ENCODE peak calls at places on chromosomes 12 and 14, in four cellular contexts. One of them, this sample, is unnamed.

GRCh38 chr12:92745874-92746553 is 43.2 kb downstream of the PLEKHG7 start:
- DNase-seq in foreskin fibroblast: peak
- DNase-seq in PC-3: peak
- DNase-seq in dorsolateral prefrontal cortex: peak
- DNase-seq in this sample: peak

GRCh38 chr14:29339491-29339890 is 572.9 kb downstream of the FOXG1 start:
- DNase-seq in PC-3: peak
- DNase-seq in foreskin fibroblast: peak
- DNase-seq in dorsolateral prefrontal cortex: no peak
- DNase-seq in this sample: no peak

GRCh38 chr14:72680853-72681640 is 212.9 kb downstream of the DPF3 start:
- DNase-seq in foreskin fibroblast: no peak
- DNase-seq in PC-3: peak
- DNase-seq in dorsolateral prefrontal cortex: no peak
- DNase-seq in this sample: no peak

GRCh38 chr12:85489194-85489593 is 209.2 kb downstream of the ALX1 start:
- DNase-seq in foreskin fibroblast: no peak
- DNase-seq in dorsolateral prefrontal cortex: no peak
- DNase-seq in PC-3: peak
- DNase-seq in this sample: no peak

GRCh38 chr14:64053694-64054669 is 201.2 kb downstream of the SYNE2 start:
- DNase-seq in PC-3: peak
- DNase-seq in foreskin fibroblast: no peak
- DNase-seq in dorsolateral prefrontal cortex: no peak
- DNase-seq in this sample: no peak

GRCh38 chr12:58503731-58504520 is 416.4 kb downstream of the LRIG3 start:
- DNase-seq in foreskin fibroblast: peak
- DNase-seq in dorsolateral prefrontal cortex: no peak
- DNase-seq in PC-3: no peak
- DNase-seq in this sample: no peak

GRCh38 chr12:100472325-100472724 is 1.3 kb upstream of the NR1H4 start:
- DNase-seq in dorsolateral prefrontal cortex: no peak
- DNase-seq in PC-3: no peak
- DNase-seq in foreskin fibroblast: no peak
- DNase-seq in this sample: no peak

GRCh38 chr14:37590096-37590809 is 4.8 kb downstream of the FOXA1 start:
- DNase-seq in dorsolateral prefrontal cortex: no peak
- DNase-seq in PC-3: peak
- DNase-seq in foreskin fibroblast: no peak
- DNase-seq in this sample: no peak

GRCh38 chr12:74449872-74450271 is 87.8 kb upstream of the ATXN7L3B start:
- DNase-seq in PC-3: peak
- DNase-seq in foreskin fibroblast: no peak
- DNase-seq in dorsolateral prefrontal cortex: no peak
- DNase-seq in this sample: peak

GRCh38 chr12:110849748-110850403 is 3.1 kb downstream of the CCDC63 start:
- DNase-seq in PC-3: no peak
- DNase-seq in dorsolateral prefrontal cortex: no peak
- DNase-seq in foreskin fibroblast: no peak
- DNase-seq in this sample: no peak

GRCh38 chr12:44000309-44000952 is 164.6 kb downstream of the TMEM117 start:
- DNase-seq in dorsolateral prefrontal cortex: no peak
- DNase-seq in foreskin fibroblast: peak
- DNase-seq in PC-3: peak
- DNase-seq in this sample: no peak

GRCh38 chr14:100305446-100306255 is 593 bp downstream of the SLC25A29 start:
- DNase-seq in PC-3: peak
- DNase-seq in dorsolateral prefrontal cortex: no peak
- DNase-seq in foreskin fibroblast: no peak
- DNase-seq in this sample: no peak

GRCh38 chr14:54756656-54757392 is 145.8 kb downstream of the GCH1 start:
- DNase-seq in foreskin fibroblast: no peak
- DNase-seq in PC-3: no peak
- DNase-seq in dorsolateral prefrontal cortex: no peak
- DNase-seq in this sample: no peak

GRCh38 chr14:92744198-92744597 is 4.2 kb downstream of the LGMN start:
- DNase-seq in PC-3: no peak
- DNase-seq in dorsolateral prefrontal cortex: no peak
- DNase-seq in foreskin fibroblast: no peak
- DNase-seq in this sample: no peak

GRCh38 chr12:132218915-132219314 is 74.7 kb downstream of the NOC4L start:
- DNase-seq in foreskin fibroblast: no peak
- DNase-seq in dorsolateral prefrontal cortex: no peak
- DNase-seq in PC-3: peak
- DNase-seq in this sample: no peak

GRCh38 chr14:69316449-69317391 is 56.8 kb downstream of the GALNT16 start:
- DNase-seq in foreskin fibroblast: peak
- DNase-seq in dorsolateral prefrontal cortex: no peak
- DNase-seq in PC-3: peak
- DNase-seq in this sample: peak

GRCh38 chr12:67096533-67097318 is 172.4 kb upstream of the CAND1 start:
- DNase-seq in dorsolateral prefrontal cortex: no peak
- DNase-seq in PC-3: peak
- DNase-seq in foreskin fibroblast: peak
- DNase-seq in this sample: no peak

GRCh38 chr14:77498984-77499527 is 440 bp upstream of the ISM2 start:
- DNase-seq in PC-3: no peak
- DNase-seq in dorsolateral prefrontal cortex: no peak
- DNase-seq in foreskin fibroblast: no peak
- DNase-seq in this sample: no peak

GRCh38 chr12:109716512-109717389 is 3.1 kb downstream of the FAM222A start:
- DNase-seq in foreskin fibroblast: peak
- DNase-seq in PC-3: no peak
- DNase-seq in dorsolateral prefrontal cortex: peak
- DNase-seq in this sample: no peak

GRCh38 chr12:122996188-122996601 is 15.7 kb downstream of the ARL6IP4 start:
- DNase-seq in PC-3: no peak
- DNase-seq in foreskin fibroblast: no peak
- DNase-seq in dorsolateral prefrontal cortex: no peak
- DNase-seq in this sample: no peak

GRCh38 chr12:108117163-108117849 is 11.8 kb upstream of the WSCD2 start:
- DNase-seq in foreskin fibroblast: no peak
- DNase-seq in dorsolateral prefrontal cortex: no peak
- DNase-seq in PC-3: no peak
- DNase-seq in this sample: no peak

GRCh38 chr14:30180219-30180618 is 252.6 kb upstream of the PRKD1 start:
- DNase-seq in foreskin fibroblast: peak
- DNase-seq in dorsolateral prefrontal cortex: no peak
- DNase-seq in PC-3: no peak
- DNase-seq in this sample: no peak

GRCh38 chr12:80154261-80154660 is 54.9 kb downstream of the OTOGL start:
- DNase-seq in dorsolateral prefrontal cortex: no peak
- DNase-seq in foreskin fibroblast: no peak
- DNase-seq in PC-3: peak
- DNase-seq in this sample: no peak

GRCh38 chr14:81447018-81447770 is 47.1 kb upstream of the STON2 start:
- DNase-seq in foreskin fibroblast: no peak
- DNase-seq in PC-3: no peak
- DNase-seq in dorsolateral prefrontal cortex: no peak
- DNase-seq in this sample: no peak

GRCh38 chr14:35355981-35356839 is 48.3 kb downstream of the NFKBIA start:
- DNase-seq in PC-3: peak
- DNase-seq in foreskin fibroblast: no peak
- DNase-seq in dorsolateral prefrontal cortex: no peak
- DNase-seq in this sample: no peak

GRCh38 chr12:122362758-122363157 is 59.7 kb downstream of the CLIP1 start:
- DNase-seq in dorsolateral prefrontal cortex: no peak
- DNase-seq in foreskin fibroblast: no peak
- DNase-seq in PC-3: no peak
- DNase-seq in this sample: no peak

GRCh38 chr12:53123578-53124351 is 20.5 kb downstream of the SOAT2 start:
- DNase-seq in foreskin fibroblast: peak
- DNase-seq in dorsolateral prefrontal cortex: no peak
- DNase-seq in PC-3: peak
- DNase-seq in this sample: no peak

GRCh38 chr14:68574461-68574860 is 218.4 kb downstream of the ZFP36L1 start:
- DNase-seq in PC-3: no peak
- DNase-seq in foreskin fibroblast: no peak
- DNase-seq in dorsolateral prefrontal cortex: no peak
- DNase-seq in this sample: no peak

GRCh38 chr12:1974812-1975211 is 29.4 kb downstream of the DCP1B start:
- DNase-seq in PC-3: no peak
- DNase-seq in foreskin fibroblast: no peak
- DNase-seq in dorsolateral prefrontal cortex: no peak
- DNase-seq in this sample: no peak

GRCh38 chr14:26394114-26394855 is 203.5 kb downstream of the NOVA1 start:
- DNase-seq in dorsolateral prefrontal cortex: no peak
- DNase-seq in foreskin fibroblast: peak
- DNase-seq in PC-3: peak
- DNase-seq in this sample: no peak

GRCh38 chr12:48092606-48093005 is 13.3 kb downstream of the SENP1 start:
- DNase-seq in dorsolateral prefrontal cortex: no peak
- DNase-seq in foreskin fibroblast: no peak
- DNase-seq in PC-3: no peak
- DNase-seq in this sample: peak

GRCh38 chr12:122452701-122453285 is 30.3 kb upstream of the CLIP1 start:
- DNase-seq in foreskin fibroblast: no peak
- DNase-seq in PC-3: no peak
- DNase-seq in dorsolateral prefrontal cortex: no peak
- DNase-seq in this sample: no peak

GRCh38 chr12:114399664-114400211 is 6.2 kb downstream of the TBX5 start:
- DNase-seq in foreskin fibroblast: peak
- DNase-seq in PC-3: no peak
- DNase-seq in dorsolateral prefrontal cortex: no peak
- DNase-seq in this sample: no peak

DNA sequence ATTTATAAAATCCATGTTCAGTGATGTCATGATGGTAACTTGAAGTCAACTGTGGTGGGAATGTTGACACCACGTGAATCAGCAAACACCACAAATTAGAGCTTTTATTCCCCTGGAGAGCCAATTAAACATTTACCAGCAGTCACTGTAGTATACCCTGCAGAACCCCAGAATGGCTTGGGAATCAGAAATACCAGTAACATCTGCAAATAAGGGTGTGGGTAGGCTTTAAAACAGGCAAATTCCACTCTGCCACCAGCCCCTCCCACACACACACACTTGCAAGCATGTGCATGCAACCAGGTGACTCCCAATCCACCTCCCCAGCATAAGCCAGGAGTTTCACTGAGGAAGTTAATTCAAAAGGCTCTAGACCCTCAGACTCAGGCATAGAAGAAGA is 63.6 kb upstream of the TMEM263 start:
- DNase-seq in PC-3: peak
- DNase-seq in foreskin fibroblast: no peak
- DNase-seq in dorsolateral prefrontal cortex: no peak
- DNase-seq in this sample: no peak
- H3K4me3 ChIP-seq in PC-3: no peak
- H3K4me3 ChIP-seq in foreskin fibroblast: no peak
- H3K4me3 ChIP-seq in dorsolateral prefrontal cortex: no peak
- H3K4me3 ChIP-seq in this sample: no peak

GRCh38 chr12:389138-390096 is at the start of gene KDM5A:
- DNase-seq in dorsolateral prefrontal cortex: peak
- DNase-seq in PC-3: peak
- DNase-seq in foreskin fibroblast: peak
- DNase-seq in this sample: peak
- TF ChIP-seq CTCF in dorsolateral prefrontal cortex: peak
- TF ChIP-seq CTCF in PC-3: no peak
- TF ChIP-seq CTCF in foreskin fibroblast: no peak
- TF ChIP-seq CTCF in this sample: no peak

GRCh38 chr14:105092124-105092911 is 27.1 kb upstream of the GPR132 start:
- DNase-seq in PC-3: peak
- DNase-seq in dorsolateral prefrontal cortex: no peak
- DNase-seq in foreskin fibroblast: no peak
- DNase-seq in this sample: no peak
- H3K4me3 ChIP-seq in PC-3: peak
- H3K4me3 ChIP-seq in dorsolateral prefrontal cortex: peak
- H3K4me3 ChIP-seq in foreskin fibroblast: peak
- H3K4me3 ChIP-seq in this sample: peak

GRCh38 chr12:40327506-40327905 is 102.7 kb downstream of the LRRK2 start:
- DNase-seq in PC-3: no peak
- DNase-seq in dorsolateral prefrontal cortex: no peak
- DNase-seq in foreskin fibroblast: peak
- DNase-seq in this sample: no peak

GRCh38 chr12:40330180-40330579 is 105.4 kb downstream of the LRRK2 start:
- DNase-seq in foreskin fibroblast: no peak
- DNase-seq in PC-3: no peak
- DNase-seq in dorsolateral prefrontal cortex: no peak
- DNase-seq in this sample: no peak

GRCh38 chr12:40325349-40325960 is 100.7 kb downstream of the LRRK2 start:
- DNase-seq in PC-3: peak
- DNase-seq in dorsolateral prefrontal cortex: no peak
- DNase-seq in foreskin fibroblast: peak
- DNase-seq in this sample: no peak
- TF ChIP-seq CTCF in PC-3: peak
- TF ChIP-seq CTCF in dorsolateral prefrontal cortex: peak
- TF ChIP-seq CTCF in foreskin fibroblast: peak
- TF ChIP-seq CTCF in this sample: peak

GRCh38 chr14:21309238-21309636 is 29.4 kb downstream of the RPGRIP1 start:
- DNase-seq in dorsolateral prefrontal cortex: no peak
- DNase-seq in PC-3: no peak
- DNase-seq in foreskin fibroblast: no peak
- DNase-seq in this sample: no peak
- H3K4me3 ChIP-seq in dorsolateral prefrontal cortex: peak
- H3K4me3 ChIP-seq in PC-3: no peak
- H3K4me3 ChIP-seq in foreskin fibroblast: peak
- H3K4me3 ChIP-seq in this sample: no peak

GRCh38 chr12:51216652-51217051 is 1.2 kb downstream of the POU6F1 start:
- DNase-seq in dorsolateral prefrontal cortex: no peak
- DNase-seq in PC-3: no peak
- DNase-seq in foreskin fibroblast: no peak
- DNase-seq in this sample: no peak

GRCh38 chr12:51219345-51219744 is 1.5 kb upstream of the POU6F1 start:
- DNase-seq in PC-3: no peak
- DNase-seq in dorsolateral prefrontal cortex: no peak
- DNase-seq in foreskin fibroblast: no peak
- DNase-seq in this sample: no peak

GRCh38 chr12:51218607-51219161 is 822 bp upstream of the POU6F1 start:
- DNase-seq in dorsolateral prefrontal cortex: no peak
- DNase-seq in PC-3: no peak
- DNase-seq in foreskin fibroblast: no peak
- DNase-seq in this sample: no peak

GRCh38 chr12:51217968-51218606 is at the start of gene POU6F1:
- DNase-seq in PC-3: peak
- DNase-seq in dorsolateral prefrontal cortex: peak
- DNase-seq in foreskin fibroblast: peak
- DNase-seq in this sample: no peak

GRCh38 chr12:51217133-51217967 is 512 bp downstream of the POU6F1 start:
- DNase-seq in foreskin fibroblast: peak
- DNase-seq in dorsolateral prefrontal cortex: peak
- DNase-seq in PC-3: no peak
- DNase-seq in this sample: no peak
- TF ChIP-seq CTCF in foreskin fibroblast: no peak
- TF ChIP-seq CTCF in dorsolateral prefrontal cortex: peak
- TF ChIP-seq CTCF in PC-3: no peak
- TF ChIP-seq CTCF in this sample: peak

This sample was measured in AG04449.